ENCODE peak calls at places on chromosomes 3 and 15, in eight cellular contexts. B, N, I, A, W, R, F and D are unnamed samples.

GRCh38 chr15:87609474-87609873 is 647.1 kb downstream of the NTRK3 start:
- DNase-seq in W (no peak), N (no peak), F (no peak), R (peak), B (no peak), A (peak), I (peak), D (no peak)

GRCh38 chr3:72086051-72086711 is 301.2 kb upstream of the PROK2 start:
- DNase-seq in R (peak), A (peak), W (no peak), B (no peak), F (peak), N (no peak), I (no peak), D (no peak)

GRCh38 chr15:41985236-41986160 is 13.1 kb upstream of the EHD4 start:
- DNase-seq in A (no peak), B (peak), N (no peak), R (no peak), W (peak), F (no peak), I (no peak), D (no peak)

GRCh38 chr3:187319699-187320302 is 28.3 kb upstream of the MASP1 start:
- DNase-seq in N (peak), F (peak), B (peak), R (peak), W (peak), A (peak), I (peak), D (peak)

GRCh38 chr15:50542051-50542450 is 4.4 kb downstream of the USP50 start:
- DNase-seq in W (no peak), B (no peak), F (no peak), A (peak), I (peak), N (no peak), R (peak), D (no peak)

GRCh38 chr3:12255393-12255792 is 33.5 kb upstream of the PPARG start:
- DNase-seq in F (no peak), B (no peak), R (no peak), N (no peak), I (no peak), W (no peak), A (no peak), D (no peak)

GRCh38 chr3:32872487-32873382 is 54.9 kb downstream of the TRIM71 start:
- DNase-seq in A (peak), N (peak), R (peak), B (peak), I (no peak), F (no peak), W (peak), D (no peak)

GRCh38 chr15:67456677-67457529 is 64.0 kb upstream of the C15orf61 start:
- DNase-seq in B (peak), F (peak), W (peak), A (peak), R (peak), I (peak), N (peak), D (peak)

GRCh38 chr3:184636774-184637316 is 75.0 kb downstream of the MAGEF1 start:
- DNase-seq in A (peak), B (peak), W (no peak), R (peak), F (no peak), N (no peak), I (peak), D (peak)

GRCh38 chr15:99733268-99734039 is at the start of gene LYSMD4:
- DNase-seq in R (peak), B (peak), I (peak), W (peak), F (peak), A (peak), N (peak), D (peak)

GRCh38 chr3:42701371-42702065 is 1.1 kb downstream of the HHATL start:
- DNase-seq in W (no peak), A (peak), I (peak), N (no peak), B (peak), F (peak), R (peak), D (peak)

GRCh38 chr3:12964713-12965612 is 108.3 kb downstream of the IQSEC1 start:
- DNase-seq in N (peak), A (no peak), R (no peak), W (no peak), I (no peak), B (no peak), F (no peak), D (no peak)

GRCh38 chr3:137148917-137149316 is 191.1 kb downstream of the IL20RB start:
- DNase-seq in B (no peak), N (no peak), W (no peak), F (no peak), R (no peak), A (no peak), I (no peak), D (no peak)

GRCh38 chr3:42092006-42092405 is 849 bp downstream of the TRAK1 start:
- DNase-seq in R (no peak), W (no peak), F (peak), I (no peak), A (no peak), B (no peak), N (no peak), D (no peak)

GRCh38 chr3:153414972-153415371 is 252.9 kb downstream of the RAP2B start:
- DNase-seq in N (no peak), A (no peak), F (no peak), R (peak), W (no peak), I (no peak), B (no peak), D (no peak)

GRCh38 chr15:64748251-64748650 is 27.1 kb downstream of the RBPMS2 start:
- DNase-seq in R (no peak), I (no peak), N (no peak), B (no peak), A (no peak), F (no peak), W (no peak), D (no peak)

GRCh38 chr15:64749999-64750657 is 25.3 kb downstream of the RBPMS2 start:
- DNase-seq in F (no peak), W (no peak), I (peak), A (peak), R (peak), B (no peak), N (no peak), D (no peak)

GRCh38 chr15:64753419-64754185 is 21.8 kb downstream of the RBPMS2 start:
- DNase-seq in I (no peak), W (no peak), B (no peak), F (peak), A (no peak), R (no peak), N (no peak), D (no peak)

GRCh38 chr15:64749167-64749566 is 26.2 kb downstream of the RBPMS2 start:
- DNase-seq in B (no peak), A (peak), W (peak), N (no peak), I (peak), R (peak), F (no peak), D (no peak)

DNA sequence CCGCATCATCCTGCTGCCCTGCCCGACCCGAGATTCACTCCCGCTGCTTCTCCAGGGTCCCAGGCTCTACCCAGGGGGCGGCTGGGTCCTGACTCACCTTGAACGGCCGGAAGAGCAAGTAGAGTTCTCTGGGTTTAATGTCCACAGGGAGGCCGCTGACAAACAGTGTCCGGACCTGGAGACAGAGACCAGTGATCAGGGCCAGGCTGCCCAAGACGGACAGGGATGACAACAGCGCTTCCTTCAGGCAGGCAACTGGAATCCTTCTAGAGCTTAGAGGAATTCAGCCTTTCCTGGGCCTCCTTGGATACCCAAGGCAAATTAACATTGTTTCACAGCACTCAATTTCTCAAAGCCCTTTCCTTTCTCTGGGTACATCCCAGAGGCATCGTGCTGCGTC is 23.9 kb downstream of the RBPMS2 start:
- DNase-seq in N (no peak), I (no peak), A (no peak), R (no peak), W (no peak), B (no peak), F (no peak), D (no peak)
- TF ChIP-seq CTCF in N (no peak), I (no peak), A (no peak), R (no peak), W (no peak), B (no peak), F (no peak), D (no peak)

GRCh38 chr3:31693346-31693745 is 160.6 kb downstream of the STT3B start:
- DNase-seq in A (no peak), W (no peak), F (no peak), R (no peak), B (no peak), N (no peak), I (no peak), D (no peak)

GRCh38 chr3:31696815-31697548 is 164.3 kb downstream of the STT3B start:
- DNase-seq in F (no peak), A (no peak), N (no peak), I (no peak), R (no peak), W (no peak), B (no peak), D (no peak)

GRCh38 chr3:31696009-31696297 is 163.2 kb downstream of the STT3B start:
- DNase-seq in F (no peak), A (no peak), W (no peak), B (no peak), R (no peak), N (no peak), I (no peak), D (no peak)

GRCh38 chr3:31692714-31693113 is 160.0 kb downstream of the STT3B start:
- DNase-seq in A (no peak), N (no peak), B (no peak), W (no peak), R (no peak), F (no peak), I (no peak), D (no peak)

GRCh38 chr3:31695280-31696008 is 162.7 kb downstream of the STT3B start:
- DNase-seq in B (peak), W (no peak), F (no peak), I (peak), N (no peak), A (no peak), R (peak), D (no peak)
- TF ChIP-seq CTCF in B (no peak), W (no peak), F (peak), I (peak), N (no peak), A (peak), R (peak), D (no peak)

DNA sequence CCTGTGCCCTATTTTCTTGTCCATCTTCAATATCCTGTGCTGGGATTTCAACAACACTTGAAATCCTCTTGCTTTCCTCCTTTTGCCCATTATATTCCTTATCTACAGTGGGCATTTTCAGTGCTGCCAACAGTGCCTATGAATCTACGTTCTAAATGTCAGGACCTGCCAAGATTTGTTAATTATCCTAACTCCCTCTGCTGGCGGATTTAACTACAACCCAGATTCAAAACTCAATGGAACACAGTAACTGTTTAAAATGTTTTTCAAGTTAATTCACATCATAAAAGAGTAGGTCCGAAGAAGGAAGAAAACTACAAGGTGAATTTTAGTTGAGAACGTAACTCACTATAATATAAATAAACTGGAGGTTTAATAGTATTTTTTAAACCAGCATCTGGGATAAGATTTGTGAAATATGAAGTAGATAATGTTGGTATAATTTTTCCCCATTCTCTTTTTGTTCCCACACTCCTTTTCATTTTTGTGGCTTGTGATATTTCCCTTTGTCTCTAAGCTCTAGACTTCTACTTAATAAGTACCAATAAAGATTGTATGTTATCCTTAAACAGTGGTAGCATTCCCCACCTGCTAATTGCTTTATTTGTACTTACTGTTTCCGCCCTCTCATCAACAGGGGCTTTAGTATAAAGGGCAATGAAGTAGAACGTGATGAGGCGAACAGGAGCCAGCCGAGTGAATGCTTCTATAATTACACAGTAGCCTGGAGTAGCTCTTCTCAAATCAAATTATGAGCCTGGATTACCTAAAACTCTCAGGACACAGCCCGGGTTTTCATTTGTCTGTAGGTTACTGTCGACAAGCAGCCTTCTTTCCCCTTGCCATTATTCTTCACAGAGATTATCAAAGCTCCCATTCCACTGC is 302.5 kb upstream of the ATP11B start:
- DNase-seq in B (no peak), R (peak), A (peak), N (peak), I (peak), W (no peak), F (no peak), D (no peak)
- TF ChIP-seq CTCF in B (no peak), R (peak), A (peak), N (peak), I (no peak), W (no peak), F (no peak), D (peak)

DNA sequence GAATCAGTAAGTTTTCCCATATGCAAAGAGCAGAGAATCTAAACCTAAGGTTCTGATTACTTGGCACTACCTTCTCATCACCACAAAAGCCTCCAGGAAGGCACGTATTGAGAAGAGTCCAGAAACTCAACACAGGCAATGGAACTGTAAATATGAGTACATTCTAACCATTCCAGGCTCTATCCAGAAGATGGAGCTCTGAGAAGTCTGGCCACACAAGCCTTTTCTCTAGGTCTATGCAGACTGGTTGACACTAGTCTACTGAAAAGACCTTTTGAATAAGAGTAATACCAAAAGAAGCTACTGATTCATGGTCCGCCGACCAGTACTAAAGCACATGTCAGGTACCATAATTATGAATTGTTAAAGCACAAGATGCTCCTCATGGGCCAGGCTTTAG is 12.2 kb upstream of the NCKIPSD start:
- DNase-seq in W (no peak), R (no peak), N (no peak), B (no peak), A (no peak), I (no peak), F (no peak), D (no peak)
- TF ChIP-seq CTCF in W (no peak), R (peak), N (no peak), B (no peak), A (peak), I (no peak), F (no peak), D (no peak)

DNA sequence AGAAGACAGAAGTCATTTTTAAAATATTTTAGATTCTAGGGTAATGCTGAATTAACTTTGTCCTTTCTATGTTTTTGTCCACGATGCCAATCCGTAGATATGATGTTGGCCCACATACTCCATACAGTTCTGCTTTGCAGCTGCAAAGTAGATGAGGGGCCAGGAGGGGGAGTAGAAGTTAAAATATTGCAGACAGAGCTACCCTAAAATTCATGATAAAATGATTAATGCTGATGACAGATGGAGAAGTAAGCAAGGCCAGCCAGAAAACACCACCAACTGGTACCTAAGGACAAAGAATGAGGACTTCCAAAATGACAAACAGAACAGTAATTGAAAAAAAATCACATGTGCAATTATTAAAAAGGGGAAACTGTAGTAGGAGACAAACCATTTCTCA is 756.6 kb upstream of the ARPP21 start:
- DNase-seq in W (no peak), F (no peak), I (peak), B (no peak), N (no peak), R (peak), A (no peak), D (no peak)
- TF ChIP-seq CTCF in W (no peak), F (no peak), I (no peak), B (no peak), N (no peak), R (peak), A (no peak), D (peak)

GRCh38 chr3:150238995-150239612 is 169.0 kb upstream of the TSC22D2 start:
- DNase-seq in R (peak), F (no peak), N (peak), A (no peak), B (peak), W (no peak), I (no peak), D (no peak)
- TF ChIP-seq CTCF in R (peak), F (no peak), N (peak), A (peak), B (no peak), W (no peak), I (peak), D (peak)

DNA sequence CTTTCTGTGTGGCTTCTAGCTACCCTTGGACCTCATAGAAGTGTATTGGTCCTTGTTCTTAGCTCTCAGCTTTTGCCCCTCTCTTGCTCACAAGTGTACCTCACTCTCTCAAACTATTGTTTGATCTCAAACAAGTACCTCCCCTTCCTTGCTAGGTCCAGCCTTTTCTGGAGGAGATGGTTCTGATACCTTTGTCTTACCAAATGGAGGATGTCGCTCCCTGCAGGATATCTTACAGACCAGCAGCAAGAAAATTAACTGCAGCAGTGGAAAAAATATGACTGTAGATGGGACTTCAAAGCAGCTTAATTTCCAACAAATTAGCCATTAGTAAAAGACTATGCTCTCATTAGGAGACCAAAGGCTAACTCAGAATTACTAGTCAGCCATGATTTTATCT is 388.1 kb upstream of the ROBO2 start:
- DNase-seq in F (no peak), N (no peak), B (no peak), A (no peak), W (no peak), R (peak), I (no peak), D (no peak)
- TF ChIP-seq CTCF in F (no peak), N (no peak), B (no peak), A (no peak), W (no peak), R (no peak), I (no peak), D (no peak)